ENCODE peak calls at places on chromosomes 3 and 15, in seven cellular contexts. C is neural crest cell; L is effector memory CD8-positive, alpha-beta T cell; N is MM.1S; R is stimulated activated CD8-positive, alpha-beta memory T cell treated with anti-CD3 and anti-CD28 coated beads, Interleukin-7, amount 100 ng/mL, for 1 hour; I is activated CD4-positive, alpha-beta T cell treated with anti-CD3 and anti-CD28 coated beads, Interleukin-2, amount 10 ng/mL, durations not matched to agents 7 days and 5 days; E is occipital lobe. O is an unnamed sample.

GRCh38 chr3:61564405-61565059 is 3.2 kb downstream of the PTPRG start:
- DNase-seq in C (peak), L (no peak), N (no peak), R (no peak), I (no peak), E (peak), O (no peak)

GRCh38 chr15:70186152-70186551 is 88.4 kb upstream of the TLE3 start:
- DNase-seq in C (no peak), L (no peak), N (no peak), R (no peak), I (no peak), E (no peak), O (no peak)

GRCh38 chr3:87358066-87358465 is 81.7 kb upstream of the POU1F1 start:
- DNase-seq in C (no peak), L (no peak), N (no peak), R (no peak), I (no peak), E (no peak), O (no peak)

GRCh38 chr3:8952130-8952529 is 11.1 kb downstream of the RAD18 start:
- DNase-seq in C (no peak), L (no peak), N (no peak), R (no peak), I (no peak), E (no peak), O (no peak)

GRCh38 chr3:30625541-30626438 is 19.4 kb downstream of the TGFBR2 start:
- DNase-seq in C (no peak), L (no peak), N (no peak), R (no peak), I (no peak), E (no peak), O (no peak)

GRCh38 chr3:159616234-159616825 is 372.3 kb upstream of the IL12A start:
- DNase-seq in C (no peak), L (no peak), N (no peak), R (no peak), I (no peak), E (no peak), O (no peak)

GRCh38 chr15:67180035-67180434 is 74.4 kb downstream of the AAGAB start:
- DNase-seq in C (no peak), L (no peak), N (no peak), R (no peak), I (no peak), E (no peak), O (no peak)

GRCh38 chr3:39637807-39638206 is 170.3 kb downstream of the MOBP start:
- DNase-seq in C (no peak), L (no peak), N (no peak), R (no peak), I (no peak), E (no peak), O (no peak)

GRCh38 chr3:60571511-60571910 is 679.7 kb downstream of the FHIT start:
- DNase-seq in C (no peak), L (no peak), N (no peak), R (no peak), I (no peak), E (no peak), O (no peak)

GRCh38 chr3:178236555-178237277 is 299.5 kb upstream of the KCNMB2 start:
- DNase-seq in C (no peak), L (no peak), N (no peak), R (no peak), I (no peak), E (no peak), O (no peak)

GRCh38 chr3:39757312-39757711 is 52.1 kb upstream of the MYRIP start:
- DNase-seq in C (no peak), L (no peak), N (no peak), R (no peak), I (no peak), E (no peak), O (no peak)

GRCh38 chr3:21798689-21799088 is 47.7 kb upstream of the ZNF385D start:
- DNase-seq in C (no peak), L (no peak), N (no peak), R (no peak), I (no peak), E (no peak), O (no peak)

GRCh38 chr15:27704939-27705514 is 394.1 kb downstream of the OCA2 start:
- DNase-seq in C (no peak), L (no peak), N (no peak), R (no peak), I (no peak), E (peak), O (no peak)

GRCh38 chr3:60645801-60646200 is 605.5 kb downstream of the FHIT start:
- DNase-seq in C (no peak), L (no peak), N (no peak), R (no peak), I (no peak), E (no peak), O (no peak)

GRCh38 chr3:136621628-136622027 is 130.6 kb downstream of the STAG1 start:
- DNase-seq in C (no peak), L (no peak), N (no peak), R (no peak), I (no peak), E (no peak), O (no peak)

GRCh38 chr3:194869482-194870169 is 183.9 kb downstream of the FAM43A start:
- DNase-seq in C (no peak), L (no peak), N (no peak), R (no peak), I (no peak), E (no peak), O (no peak)

GRCh38 chr3:142987080-142987700 is 14.2 kb upstream of the U2SURP start:
- DNase-seq in C (no peak), L (no peak), N (peak), R (no peak), I (no peak), E (no peak), O (no peak)

GRCh38 chr3:170357920-170358854 is 672 bp downstream of the SKIL start:
- DNase-seq in C (peak), L (peak), N (peak), R (peak), I (peak), E (peak), O (peak)

GRCh38 chr3:44392489-44392888 is 53.9 kb downstream of the TCAIM start:
- DNase-seq in C (no peak), L (no peak), N (no peak), R (no peak), I (no peak), E (no peak), O (no peak)

GRCh38 chr15:45648521-45649200 is 13.8 kb downstream of the SQOR start:
- DNase-seq in C (no peak), L (no peak), N (peak), R (no peak), I (no peak), E (no peak), O (no peak)

GRCh38 chr15:96585634-96586386 is 255.3 kb downstream of the NR2F2 start:
- DNase-seq in C (no peak), L (no peak), N (no peak), R (no peak), I (no peak), E (no peak), O (no peak)

GRCh38 chr15:25739687-25740121 is 123.4 kb downstream of the ATP10A start:
- DNase-seq in C (peak), L (no peak), N (peak), R (no peak), I (peak), E (no peak), O (no peak)

GRCh38 chr3:71069797-71070196 is 513.7 kb downstream of the FOXP1 start:
- DNase-seq in C (peak), L (peak), N (peak), R (peak), I (peak), E (no peak), O (no peak)

GRCh38 chr3:58779934-58780333 is 113.4 kb upstream of the FAM3D start:
- DNase-seq in C (no peak), L (no peak), N (no peak), R (no peak), I (no peak), E (no peak), O (no peak)

GRCh38 chr3:32176989-32177701 is 61.3 kb upstream of the CMTM8 start:
- DNase-seq in C (peak), L (peak), N (peak), R (no peak), I (peak), E (no peak), O (no peak)